ENCODE peak calls at places on chromosomes 4 and X, in eight cellular contexts. One of them, this sample, is unnamed.

GRCh38 chr4:893276-893994 is 38.7 kb downstream of the GAK start:
- DNase-seq in left ventricle myocardium inferior: no peak
- DNase-seq in CD4-positive, CD25-positive, alpha-beta regulatory T cell: no peak
- DNase-seq in GM23338: no peak
- DNase-seq in astrocyte: no peak
- DNase-seq in AG04450: no peak
- DNase-seq in uterus: no peak
- DNase-seq in GM23248: no peak
- DNase-seq in this sample: no peak

GRCh38 chrX:46180258-46180687 is 364.9 kb downstream of the ZNF674 start:
- DNase-seq in left ventricle myocardium inferior: no peak
- DNase-seq in CD4-positive, CD25-positive, alpha-beta regulatory T cell: no peak
- DNase-seq in GM23338: no peak
- DNase-seq in astrocyte: peak
- DNase-seq in AG04450: no peak
- DNase-seq in uterus: no peak
- DNase-seq in GM23248: peak
- DNase-seq in this sample: peak

GRCh38 chr4:146458594-146458993 is 63.1 kb downstream of the SLC10A7 start:
- DNase-seq in left ventricle myocardium inferior: no peak
- DNase-seq in CD4-positive, CD25-positive, alpha-beta regulatory T cell: peak
- DNase-seq in GM23338: no peak
- DNase-seq in astrocyte: no peak
- DNase-seq in AG04450: no peak
- DNase-seq in uterus: no peak
- DNase-seq in GM23248: no peak
- DNase-seq in this sample: no peak

GRCh38 chrX:30635630-30636029 is 17.6 kb upstream of the GK start:
- DNase-seq in left ventricle myocardium inferior: no peak
- DNase-seq in CD4-positive, CD25-positive, alpha-beta regulatory T cell: peak
- DNase-seq in GM23338: peak
- DNase-seq in astrocyte: no peak
- DNase-seq in AG04450: no peak
- DNase-seq in uterus: no peak
- DNase-seq in GM23248: peak
- DNase-seq in this sample: no peak

GRCh38 chrX:1676866-1677265 is 62.0 kb downstream of the ASMT start:
- DNase-seq in left ventricle myocardium inferior: no peak
- DNase-seq in CD4-positive, CD25-positive, alpha-beta regulatory T cell: no peak
- DNase-seq in GM23338: no peak
- DNase-seq in astrocyte: no peak
- DNase-seq in AG04450: no peak
- DNase-seq in uterus: no peak
- DNase-seq in GM23248: no peak
- DNase-seq in this sample: no peak

GRCh38 chr4:25215506-25215905 is 18.3 kb upstream of the PI4K2B start:
- DNase-seq in left ventricle myocardium inferior: no peak
- DNase-seq in CD4-positive, CD25-positive, alpha-beta regulatory T cell: no peak
- DNase-seq in GM23338: peak
- DNase-seq in astrocyte: no peak
- DNase-seq in AG04450: no peak
- DNase-seq in uterus: no peak
- DNase-seq in GM23248: no peak
- DNase-seq in this sample: no peak

GRCh38 chrX:146278381-146278780 is 460.8 kb downstream of the SLITRK2 start:
- DNase-seq in left ventricle myocardium inferior: no peak
- DNase-seq in CD4-positive, CD25-positive, alpha-beta regulatory T cell: no peak
- DNase-seq in GM23338: peak
- DNase-seq in astrocyte: no peak
- DNase-seq in AG04450: no peak
- DNase-seq in uterus: no peak
- DNase-seq in GM23248: no peak
- DNase-seq in this sample: no peak

GRCh38 chr4:172601195-172601594 is 567.4 kb upstream of the GALNT7 start:
- DNase-seq in left ventricle myocardium inferior: no peak
- DNase-seq in CD4-positive, CD25-positive, alpha-beta regulatory T cell: no peak
- DNase-seq in GM23338: peak
- DNase-seq in astrocyte: no peak
- DNase-seq in AG04450: no peak
- DNase-seq in uterus: no peak
- DNase-seq in GM23248: no peak
- DNase-seq in this sample: no peak

GRCh38 chrX:154443479-154443910 is 446 bp upstream of the FAM50A start:
- DNase-seq in left ventricle myocardium inferior: no peak
- DNase-seq in CD4-positive, CD25-positive, alpha-beta regulatory T cell: no peak
- DNase-seq in GM23338: peak
- DNase-seq in astrocyte: no peak
- DNase-seq in AG04450: no peak
- DNase-seq in uterus: no peak
- DNase-seq in GM23248: peak
- DNase-seq in this sample: peak

GRCh38 chrX:70289168-70289792 is 447 bp downstream of the PDZD11 start:
- DNase-seq in left ventricle myocardium inferior: no peak
- DNase-seq in CD4-positive, CD25-positive, alpha-beta regulatory T cell: no peak
- DNase-seq in GM23338: no peak
- DNase-seq in astrocyte: no peak
- DNase-seq in AG04450: no peak
- DNase-seq in uterus: no peak
- DNase-seq in GM23248: peak
- DNase-seq in this sample: no peak
- H3K27ac ChIP-seq in left ventricle myocardium inferior: peak
- H3K27ac ChIP-seq in CD4-positive, CD25-positive, alpha-beta regulatory T cell: peak
- H3K27ac ChIP-seq in GM23338: no peak
- H3K27ac ChIP-seq in astrocyte: peak
- H3K27ac ChIP-seq in AG04450: peak
- H3K27ac ChIP-seq in uterus: peak
- H3K27ac ChIP-seq in GM23248: peak
- H3K27ac ChIP-seq in this sample: peak

GRCh38 chrX:119692241-119693031 is 532 bp downstream of the SEPTIN6 start:
- DNase-seq in left ventricle myocardium inferior: peak
- DNase-seq in CD4-positive, CD25-positive, alpha-beta regulatory T cell: peak
- DNase-seq in GM23338: no peak
- DNase-seq in astrocyte: peak
- DNase-seq in AG04450: no peak
- DNase-seq in uterus: no peak
- DNase-seq in GM23248: peak
- DNase-seq in this sample: peak

GRCh38 chrX:119693996-119694451 is 1.1 kb upstream of the SEPTIN6 start:
- DNase-seq in left ventricle myocardium inferior: no peak
- DNase-seq in CD4-positive, CD25-positive, alpha-beta regulatory T cell: no peak
- DNase-seq in GM23338: peak
- DNase-seq in astrocyte: no peak
- DNase-seq in AG04450: no peak
- DNase-seq in uterus: no peak
- DNase-seq in GM23248: no peak
- DNase-seq in this sample: peak

GRCh38 chrX:119694601-119695534 is 1.9 kb upstream of the SEPTIN6 start:
- DNase-seq in left ventricle myocardium inferior: no peak
- DNase-seq in CD4-positive, CD25-positive, alpha-beta regulatory T cell: no peak
- DNase-seq in GM23338: peak
- DNase-seq in astrocyte: no peak
- DNase-seq in AG04450: no peak
- DNase-seq in uterus: no peak
- DNase-seq in GM23248: no peak
- DNase-seq in this sample: no peak

GRCh38 chrX:119690921-119691716 is 1.8 kb downstream of the SEPTIN6 start:
- DNase-seq in left ventricle myocardium inferior: no peak
- DNase-seq in CD4-positive, CD25-positive, alpha-beta regulatory T cell: peak
- DNase-seq in GM23338: peak
- DNase-seq in astrocyte: peak
- DNase-seq in AG04450: no peak
- DNase-seq in uterus: no peak
- DNase-seq in GM23248: peak
- DNase-seq in this sample: no peak

DNA sequence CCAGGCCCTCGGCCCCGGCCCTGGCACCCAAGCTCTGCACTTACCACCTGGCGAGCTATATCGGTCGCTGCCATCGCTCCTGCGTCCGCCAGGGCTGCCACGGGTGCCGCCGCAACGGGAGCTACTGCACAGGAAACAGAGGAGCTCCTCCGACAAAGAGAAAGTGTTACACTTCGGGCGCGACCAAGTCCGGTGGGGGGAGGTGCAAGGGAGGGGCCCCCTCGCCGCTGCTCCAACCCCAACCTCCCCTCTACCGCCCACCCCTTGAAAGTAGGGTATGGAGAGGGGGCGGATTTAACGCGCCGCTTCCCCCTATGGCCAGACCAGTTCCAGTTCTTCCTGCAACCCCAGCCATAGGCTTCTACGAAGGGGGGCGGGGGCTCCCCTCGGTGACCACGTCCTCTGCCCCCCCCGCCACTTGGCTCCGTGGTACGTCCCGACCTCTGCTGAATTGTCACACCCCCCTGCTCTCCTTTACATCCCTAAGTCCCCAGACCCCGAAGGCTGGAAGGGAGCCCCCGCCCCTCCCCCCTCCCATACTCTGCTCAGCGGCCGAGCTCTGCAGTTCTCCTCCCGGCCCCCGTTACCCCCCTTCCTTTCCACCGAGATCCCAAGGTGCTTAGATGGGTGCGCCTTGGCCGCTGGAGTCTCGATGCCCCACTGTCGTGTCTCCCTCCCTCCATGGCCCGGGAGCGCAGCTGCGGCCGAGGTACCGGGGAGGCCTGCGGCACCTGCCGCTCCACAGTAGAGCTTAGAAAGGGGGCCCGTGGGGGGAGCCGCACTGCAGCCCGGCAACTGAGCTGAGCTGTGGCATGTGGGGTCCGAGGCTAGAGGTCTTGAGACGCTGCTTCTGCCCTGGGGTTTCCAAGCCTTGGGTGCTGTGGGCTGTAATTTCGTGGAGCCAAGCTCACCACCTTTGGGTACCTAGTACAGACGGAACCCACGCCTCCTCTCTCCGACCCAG is at the start of gene SEPTIN6:
- DNase-seq in left ventricle myocardium inferior: peak
- DNase-seq in CD4-positive, CD25-positive, alpha-beta regulatory T cell: peak
- DNase-seq in GM23338: peak
- DNase-seq in astrocyte: peak
- DNase-seq in AG04450: no peak
- DNase-seq in uterus: peak
- DNase-seq in GM23248: peak
- DNase-seq in this sample: peak
- H3K27ac ChIP-seq in left ventricle myocardium inferior: peak
- H3K27ac ChIP-seq in CD4-positive, CD25-positive, alpha-beta regulatory T cell: peak
- H3K27ac ChIP-seq in GM23338: no peak
- H3K27ac ChIP-seq in astrocyte: no peak
- H3K27ac ChIP-seq in AG04450: no peak
- H3K27ac ChIP-seq in uterus: peak
- H3K27ac ChIP-seq in GM23248: peak
- H3K27ac ChIP-seq in this sample: no peak

GRCh38 chr4:8109406-8110065 is 49.1 kb downstream of the ABLIM2 start:
- DNase-seq in left ventricle myocardium inferior: no peak
- DNase-seq in CD4-positive, CD25-positive, alpha-beta regulatory T cell: no peak
- DNase-seq in GM23338: no peak
- DNase-seq in astrocyte: no peak
- DNase-seq in AG04450: no peak
- DNase-seq in uterus: no peak
- DNase-seq in GM23248: no peak
- DNase-seq in this sample: no peak
- H3K27ac ChIP-seq in left ventricle myocardium inferior: no peak
- H3K27ac ChIP-seq in CD4-positive, CD25-positive, alpha-beta regulatory T cell: no peak
- H3K27ac ChIP-seq in GM23338: peak
- H3K27ac ChIP-seq in astrocyte: no peak
- H3K27ac ChIP-seq in AG04450: no peak
- H3K27ac ChIP-seq in uterus: no peak
- H3K27ac ChIP-seq in GM23248: no peak
- H3K27ac ChIP-seq in this sample: no peak

GRCh38 chrX:133068461-133068860 is 28.4 kb downstream of the USP26 start:
- DNase-seq in left ventricle myocardium inferior: no peak
- DNase-seq in CD4-positive, CD25-positive, alpha-beta regulatory T cell: no peak
- DNase-seq in GM23338: no peak
- DNase-seq in astrocyte: no peak
- DNase-seq in AG04450: no peak
- DNase-seq in uterus: no peak
- DNase-seq in GM23248: no peak
- DNase-seq in this sample: no peak
- H3K27ac ChIP-seq in left ventricle myocardium inferior: no peak
- H3K27ac ChIP-seq in CD4-positive, CD25-positive, alpha-beta regulatory T cell: no peak
- H3K27ac ChIP-seq in GM23338: no peak
- H3K27ac ChIP-seq in astrocyte: no peak
- H3K27ac ChIP-seq in AG04450: no peak
- H3K27ac ChIP-seq in uterus: no peak
- H3K27ac ChIP-seq in GM23248: no peak
- H3K27ac ChIP-seq in this sample: no peak

GRCh38 chrX:53319614-53320542 is 38.5 kb upstream of the IQSEC2 start:
- DNase-seq in left ventricle myocardium inferior: no peak
- DNase-seq in CD4-positive, CD25-positive, alpha-beta regulatory T cell: no peak
- DNase-seq in GM23338: no peak
- DNase-seq in astrocyte: no peak
- DNase-seq in AG04450: no peak
- DNase-seq in uterus: no peak
- DNase-seq in GM23248: peak
- DNase-seq in this sample: peak
- H3K27ac ChIP-seq in left ventricle myocardium inferior: no peak
- H3K27ac ChIP-seq in CD4-positive, CD25-positive, alpha-beta regulatory T cell: no peak
- H3K27ac ChIP-seq in GM23338: no peak
- H3K27ac ChIP-seq in astrocyte: no peak
- H3K27ac ChIP-seq in AG04450: no peak
- H3K27ac ChIP-seq in uterus: no peak
- H3K27ac ChIP-seq in GM23248: no peak
- H3K27ac ChIP-seq in this sample: no peak

GRCh38 chr4:52573551-52573950 is 85.5 kb downstream of the USP46 start:
- DNase-seq in left ventricle myocardium inferior: no peak
- DNase-seq in CD4-positive, CD25-positive, alpha-beta regulatory T cell: no peak
- DNase-seq in GM23338: no peak
- DNase-seq in astrocyte: no peak
- DNase-seq in AG04450: no peak
- DNase-seq in uterus: no peak
- DNase-seq in GM23248: no peak
- DNase-seq in this sample: no peak
- H3K27ac ChIP-seq in left ventricle myocardium inferior: peak
- H3K27ac ChIP-seq in CD4-positive, CD25-positive, alpha-beta regulatory T cell: no peak
- H3K27ac ChIP-seq in GM23338: no peak
- H3K27ac ChIP-seq in astrocyte: no peak
- H3K27ac ChIP-seq in AG04450: peak
- H3K27ac ChIP-seq in uterus: no peak
- H3K27ac ChIP-seq in GM23248: peak
- H3K27ac ChIP-seq in this sample: no peak